ENCODE peak calls at places on chromosome 6, in five cellular contexts. U is esophagus squamous epithelium, Q is upper lobe of left lung, C is heart left ventricle, X is body of pancreas. Z is an unnamed sample. For H3K9me3, the result is how much of the 10 kb centered on the place peaks cover.

GRCh38 chr6:14540276-14540675 is 422.7 kb downstream of the CD83 start:
- DNase-seq in Q (peak), C (no peak), U (no peak), X (no peak), Z (no peak)

GRCh38 chr6:161498359-161498758 is 224.5 kb upstream of the AGPAT4 start:
- DNase-seq in X (peak), Q (no peak), C (peak), U (no peak), Z (no peak)

GRCh38 chr6:78810698-78811097 is 56.7 kb upstream of the IRAK1BP1 start:
- DNase-seq in Q (no peak), U (no peak), X (no peak), C (no peak), Z (no peak)

GRCh38 chr6:39451831-39452230 is 129.3 kb upstream of the KCNK16 start:
- DNase-seq in U (no peak), Q (no peak), C (no peak), X (no peak), Z (peak)

GRCh38 chr6:167272618-167273379 is 18.3 kb upstream of the UNC93A start:
- DNase-seq in U (no peak), X (no peak), C (no peak), Q (no peak), Z (no peak)

GRCh38 chr6:15066433-15067337 is 179.2 kb upstream of the JARID2 start:
- DNase-seq in Q (no peak), C (peak), X (no peak), U (peak), Z (no peak)

GRCh38 chr6:111114484-111114883 is 27.2 kb downstream of the SLC16A10 start:
- DNase-seq in C (no peak), U (no peak), Q (no peak), X (no peak), Z (no peak)

GRCh38 chr6:85464722-85465150 is 14.9 kb downstream of the NT5E start:
- DNase-seq in C (no peak), U (no peak), Q (no peak), X (no peak), Z (no peak)

GRCh38 chr6:31529329-31530150 is 778 bp downstream of the MCCD1 start:
- DNase-seq in C (no peak), X (no peak), Q (no peak), U (no peak), Z (no peak)

GRCh38 chr6:129525055-129525454 is 184.9 kb downstream of the ARHGAP18 start:
- DNase-seq in C (no peak), X (no peak), U (no peak), Q (no peak), Z (no peak)

GRCh38 chr6:1923454-1923853 is 313.7 kb downstream of the FOXC1 start:
- DNase-seq in C (no peak), X (no peak), U (no peak), Q (no peak), Z (no peak)

GRCh38 chr6:16157909-16158308 is 29.0 kb downstream of the MYLIP start:
- DNase-seq in C (peak), Q (no peak), U (no peak), X (peak), Z (no peak)

DNA sequence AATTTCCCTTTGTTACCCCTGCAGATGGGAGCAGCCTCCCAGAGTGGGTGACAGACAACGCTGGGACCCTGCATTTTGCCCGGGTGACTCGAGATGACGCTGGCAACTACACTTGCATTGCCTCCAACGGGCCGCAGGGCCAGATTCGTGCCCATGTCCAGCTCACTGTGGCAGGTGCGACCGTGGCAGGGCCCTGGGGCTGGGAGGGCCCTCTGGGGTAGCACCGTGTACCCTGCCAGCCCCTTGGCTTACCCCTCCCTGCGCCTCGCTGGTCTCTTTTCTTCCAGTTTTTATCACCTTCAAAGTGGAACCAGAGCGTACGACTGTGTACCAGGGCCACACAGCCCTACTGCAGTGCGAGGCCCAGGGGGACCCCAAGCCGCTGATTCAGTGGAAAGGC is 29.4 kb upstream of the SRF start:
- DNase-seq in Q (peak), X (no peak), C (no peak), U (no peak), Z (no peak)
- H3K9me3 ChIP-seq in Q (under half), X (under half), C (under half), U (under half), Z (under half)

DNA sequence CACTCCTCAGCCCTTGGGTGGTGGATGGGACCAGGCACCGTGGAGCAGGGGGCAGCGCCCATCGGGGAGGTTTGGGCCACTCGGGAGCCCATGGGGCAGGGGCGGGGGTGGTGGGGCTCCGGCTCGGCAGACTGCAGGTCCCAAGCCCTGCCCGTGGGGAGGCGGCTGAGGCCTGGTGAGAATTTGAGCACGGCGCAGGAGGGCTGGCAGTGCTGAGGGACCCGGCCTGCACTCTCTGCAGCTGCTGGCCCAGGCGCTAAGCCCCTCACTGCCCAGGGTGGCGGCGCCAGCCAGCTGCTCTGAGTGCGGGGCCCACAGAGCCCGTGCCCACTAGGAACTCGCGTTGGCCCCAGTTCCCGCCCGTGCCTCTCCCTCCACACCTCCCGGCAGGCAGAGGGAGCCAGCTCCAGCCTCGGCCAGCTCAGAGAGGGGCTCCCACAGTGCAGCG is 182.1 kb upstream of the OPRM1 start:
- DNase-seq in X (no peak), C (no peak), Q (peak), U (no peak), Z (no peak)
- H3K9me3 ChIP-seq in X (under half), C (under half), Q (under half), U (under half), Z (under half)

DNA sequence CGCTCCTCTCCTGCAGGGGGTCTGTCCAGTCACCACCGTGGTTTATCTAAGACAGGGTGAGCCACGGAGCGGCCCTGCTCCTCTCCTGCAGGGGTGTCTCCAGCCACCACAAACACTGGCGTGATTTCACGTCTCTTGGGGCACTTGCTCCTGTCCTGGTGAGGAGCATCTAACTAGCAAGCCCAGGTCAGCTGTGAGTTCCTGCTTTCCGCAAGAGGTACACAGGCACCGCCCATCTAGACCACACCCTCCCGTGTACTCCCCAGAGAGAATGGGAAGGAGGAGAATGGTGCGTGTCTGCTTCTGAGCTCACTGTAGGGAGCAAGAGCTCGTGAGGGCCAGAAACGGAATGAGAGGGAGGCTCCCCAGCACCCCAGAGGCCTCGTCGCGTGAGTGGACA is 40.7 kb downstream of the DACT2 start:
- DNase-seq in U (no peak), C (no peak), X (no peak), Q (no peak), Z (no peak)
- H3K9me3 ChIP-seq in U (under half), C (under half), X (under half), Q (under half), Z (under half)

DNA sequence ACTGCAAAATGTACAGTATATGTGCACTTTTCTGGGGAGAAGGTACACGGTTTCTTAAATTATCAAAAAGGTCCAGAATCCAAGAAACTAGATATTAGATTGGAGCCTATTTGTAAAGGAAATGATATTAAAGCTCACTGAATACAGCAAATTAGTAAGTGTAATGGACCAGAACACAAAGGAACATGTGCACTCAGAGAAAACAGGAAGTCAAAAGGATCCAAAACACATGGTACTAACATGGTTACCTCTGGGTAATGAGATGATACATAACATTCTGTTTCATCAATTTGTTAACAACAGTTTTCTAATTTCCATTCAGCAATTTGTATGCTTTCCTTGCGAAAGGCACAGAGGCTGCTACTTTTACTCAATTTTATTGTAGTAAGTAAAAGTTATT is 18.7 kb downstream of the ZNF322 start:
- DNase-seq in Q (no peak), U (no peak), X (no peak), C (no peak), Z (no peak)
- H3K9me3 ChIP-seq in Q (under half), U (under half), X (under half), C (under half), Z (under half)

GRCh38 chr6:164534070-164534766 is 775.2 kb downstream of the C6orf118 start:
- DNase-seq in U (no peak), Q (no peak), X (no peak), C (no peak), Z (no peak)

GRCh38 chr6:164531745-164532144 is 777.7 kb downstream of the C6orf118 start:
- DNase-seq in U (no peak), X (no peak), C (no peak), Q (no peak), Z (no peak)

GRCh38 chr6:164528539-164528938 is 780.9 kb downstream of the C6orf118 start:
- DNase-seq in U (no peak), C (no peak), X (no peak), Q (no peak), Z (no peak)

GRCh38 chr6:164532546-164533362 is 776.7 kb downstream of the C6orf118 start:
- DNase-seq in U (no peak), X (no peak), Q (peak), C (no peak), Z (no peak)
- H3K9me3 ChIP-seq in U (under half), X (under half), Q (under half), C (under half), Z (under half)

DNA sequence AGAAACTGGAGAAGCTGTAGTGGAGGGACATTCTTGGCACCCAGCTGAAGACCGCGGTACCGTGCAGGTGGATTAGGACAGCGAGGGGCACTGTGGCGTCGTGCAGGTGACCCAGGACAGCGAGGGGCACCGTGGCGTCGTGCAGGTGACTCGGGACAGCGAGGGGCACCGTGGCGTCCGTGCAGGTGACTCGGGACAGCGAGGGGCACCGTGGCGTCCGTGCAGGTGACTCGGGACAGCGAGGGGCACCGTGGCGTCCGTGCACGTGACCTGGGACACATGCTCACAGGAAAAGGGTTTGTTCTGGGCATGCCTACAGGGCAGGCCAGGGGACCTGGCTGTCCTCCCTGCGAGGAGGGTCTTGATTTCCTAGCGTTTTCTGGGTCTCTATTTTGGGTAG is 29.2 kb upstream of the SMOC2 start:
- DNase-seq in C (no peak), Q (peak), U (no peak), X (no peak), Z (no peak)
- H3K9me3 ChIP-seq in C (under half), Q (under half), U (under half), X (under half), Z (under half)

GRCh38 chr6:134873500-134874388 is 76.2 kb downstream of the ALDH8A1 start:
- DNase-seq in X (peak), Q (no peak), U (no peak), C (no peak), Z (peak)
- H3K9me3 ChIP-seq in X (under half), Q (under half), U (under half), C (under half), Z (under half)

GRCh38 chr6:137185290-137185689 is 11.8 kb upstream of the IL22RA2 start:
- DNase-seq in X (no peak), C (no peak), U (no peak), Q (no peak), Z (no peak)
- H3K9me3 ChIP-seq in X (under half), C (half or more), U (under half), Q (under half), Z (half or more)

Z was measured in OCI-LY7.